ENCODE peak calls at places on chromosomes 6 and 20, in four cellular contexts. W is WTC11; R is stomach; I is CD4-positive, alpha-beta T cell. J is an unnamed sample.

GRCh38 chr6:21826031-21826430 is 232.5 kb downstream of the SOX4 start:
- DNase-seq in W (peak; percentile 38), R (no peak), I (no peak), J (no peak)

GRCh38 chr20:38485041-38485440 is 12.4 kb downstream of the RALGAPB start:
- DNase-seq in W (no peak), R (no peak), I (no peak), J (no peak)

GRCh38 chr6:1729133-1729751 is 119.5 kb downstream of the FOXC1 start:
- DNase-seq in W (no peak), R (no peak), I (no peak), J (no peak)

GRCh38 chr20:49281059-49281912 is 3.4 kb upstream of the ZNFX1 start:
- DNase-seq in W (peak; percentile 26), R (no peak), I (no peak), J (no peak)

GRCh38 chr6:124964084-124964763 is 2.0 kb downstream of the RNF217 start:
- DNase-seq in W (no peak), R (no peak), I (no peak), J (no peak)

GRCh38 chr6:125325586-125325985 is 23.8 kb upstream of the HDDC2 start:
- DNase-seq in W (no peak), R (no peak), I (no peak), J (no peak)

GRCh38 chr6:37525460-37526357 is 26.0 kb upstream of the CCDC167 start:
- DNase-seq in W (peak; percentile 64), R (no peak), I (no peak), J (no peak)

GRCh38 chr20:57770852-57771746 is 61.3 kb upstream of the PMEPA1 start:
- DNase-seq in W (no peak), R (no peak), I (no peak), J (no peak)

GRCh38 chr6:22904413-22904812 is 335.0 kb downstream of the HDGFL1 start:
- DNase-seq in W (no peak), R (no peak), I (no peak), J (no peak)

GRCh38 chr20:61589055-61589385 is 337.0 kb downstream of the CDH4 start:
- DNase-seq in W (no peak), R (no peak), I (no peak), J (no peak)

GRCh38 chr20:3861191-3861590 is 14.6 kb downstream of the MAVS start:
- DNase-seq in W (no peak), R (no peak), I (no peak), J (no peak)

GRCh38 chr6:12014027-12014872 is 2.1 kb downstream of the HIVEP1 start:
- DNase-seq in W (no peak), R (no peak), I (no peak), J (no peak)

GRCh38 chr20:56249244-56249955 is 868 bp downstream of the MC3R start:
- DNase-seq in W (peak; percentile 17), R (no peak), I (no peak), J (no peak)

GRCh38 chr20:57501461-57502330 is 23.2 kb downstream of the CTCFL start:
- DNase-seq in W (no peak), R (no peak), I (no peak), J (no peak)

GRCh38 chr6:134094436-134094835 is 42.0 kb upstream of the SLC2A12 start:
- DNase-seq in W (no peak), R (no peak), I (no peak), J (no peak)

GRCh38 chr6:156658186-156658585 is 119.0 kb upstream of the ARID1B start:
- DNase-seq in W (no peak), R (no peak), I (no peak), J (no peak)

GRCh38 chr6:166640342-166641043 is 13.4 kb upstream of the RPS6KA2 start:
- DNase-seq in W (no peak), R (peak; percentile 59), I (no peak), J (no peak)

GRCh38 chr6:55836481-55836880 is 38.9 kb downstream of the BMP5 start:
- DNase-seq in W (no peak), R (peak; percentile 39), I (no peak), J (no peak)

GRCh38 chr20:36217226-36217625 is 19.1 kb upstream of the AAR2 start:
- DNase-seq in W (peak; percentile 74), R (no peak), I (no peak), J (no peak)

GRCh38 chr20:5621305-5621704 is 128.9 kb upstream of the SHLD1 start:
- DNase-seq in W (no peak), R (peak; percentile 64), I (no peak), J (peak; percentile 69)

GRCh38 chr20:17859002-17859615 is 109.5 kb downstream of the SNX5 start:
- DNase-seq in W (no peak), R (peak; percentile 56), I (no peak), J (peak; percentile 58)

GRCh38 chr20:47660983-47661711 is 124.1 kb downstream of the SULF2 start:
- DNase-seq in W (no peak), R (no peak), I (no peak), J (no peak)

GRCh38 chr6:140168365-140168764 is 793.9 kb upstream of the CITED2 start:
- DNase-seq in W (no peak), R (no peak), I (no peak), J (no peak)

GRCh38 chr6:28078050-28078449 is 2.3 kb upstream of the ZNF165 start:
- DNase-seq in W (no peak), R (no peak), I (no peak), J (no peak)

GRCh38 chr20:38013891-38014290 is 19.4 kb downstream of the TTI1 start:
- DNase-seq in W (no peak), R (no peak), I (no peak), J (no peak)

GRCh38 chr6:15384901-15385300 is 139.0 kb downstream of the JARID2 start:
- DNase-seq in W (no peak), R (no peak), I (no peak), J (no peak)

GRCh38 chr6:36596359-36596758 is 2.2 kb downstream of the SRSF3 start:
- DNase-seq in W (no peak), R (no peak), I (no peak), J (no peak)

GRCh38 chr6:165846123-165846966 is 183.3 kb upstream of the PDE10A start:
- DNase-seq in W (no peak), R (no peak), I (no peak), J (no peak)

GRCh38 chr20:52490715-52491430 is 299.3 kb upstream of the ZFP64 start:
- DNase-seq in W (no peak), R (no peak), I (no peak), J (no peak)

GRCh38 chr20:50304883-50305635 is 114.4 kb downstream of the CEBPB start:
- DNase-seq in W (no peak), R (peak; percentile 61), I (no peak), J (peak; percentile 64)

GRCh38 chr6:119736680-119737079 is 387.1 kb upstream of the MAN1A1 start:
- DNase-seq in W (no peak), R (no peak), I (no peak), J (no peak)

GRCh38 chr6:73262701-73263569 is at the start of gene KHDC1:
- DNase-seq in W (peak; percentile 66), R (peak; percentile 29), I (peak; percentile 51), J (peak; percentile 33)

GRCh38 chr6:31397901-31398300 is 5.5 kb upstream of the MICA start:
- DNase-seq in W (no peak), R (no peak), I (no peak), J (no peak)

GRCh38 chr6:108655840-108656650 is 95.3 kb downstream of the FOXO3 start:
- DNase-seq in W (no peak), R (no peak), I (no peak), J (no peak)

GRCh38 chr6:17291778-17292177 is 10.6 kb downstream of the RBM24 start:
- DNase-seq in W (no peak), R (no peak), I (no peak), J (no peak)

GRCh38 chr6:31761343-31761742 is 1.1 kb upstream of the SAPCD1 start:
- DNase-seq in W (no peak), R (no peak), I (no peak), J (no peak)

GRCh38 chr6:156775717-156776116 is 1.5 kb upstream of the ARID1B start:
- DNase-seq in W (no peak), R (no peak), I (no peak), J (no peak)

GRCh38 chr6:52155791-52156576 is 30.2 kb upstream of the IL17A start:
- DNase-seq in W (no peak), R (no peak), I (no peak), J (no peak)

GRCh38 chr6:76814496-76815458 is 648.5 kb downstream of the HTR1B start:
- DNase-seq in W (no peak), R (no peak), I (no peak), J (no peak)

DNA sequence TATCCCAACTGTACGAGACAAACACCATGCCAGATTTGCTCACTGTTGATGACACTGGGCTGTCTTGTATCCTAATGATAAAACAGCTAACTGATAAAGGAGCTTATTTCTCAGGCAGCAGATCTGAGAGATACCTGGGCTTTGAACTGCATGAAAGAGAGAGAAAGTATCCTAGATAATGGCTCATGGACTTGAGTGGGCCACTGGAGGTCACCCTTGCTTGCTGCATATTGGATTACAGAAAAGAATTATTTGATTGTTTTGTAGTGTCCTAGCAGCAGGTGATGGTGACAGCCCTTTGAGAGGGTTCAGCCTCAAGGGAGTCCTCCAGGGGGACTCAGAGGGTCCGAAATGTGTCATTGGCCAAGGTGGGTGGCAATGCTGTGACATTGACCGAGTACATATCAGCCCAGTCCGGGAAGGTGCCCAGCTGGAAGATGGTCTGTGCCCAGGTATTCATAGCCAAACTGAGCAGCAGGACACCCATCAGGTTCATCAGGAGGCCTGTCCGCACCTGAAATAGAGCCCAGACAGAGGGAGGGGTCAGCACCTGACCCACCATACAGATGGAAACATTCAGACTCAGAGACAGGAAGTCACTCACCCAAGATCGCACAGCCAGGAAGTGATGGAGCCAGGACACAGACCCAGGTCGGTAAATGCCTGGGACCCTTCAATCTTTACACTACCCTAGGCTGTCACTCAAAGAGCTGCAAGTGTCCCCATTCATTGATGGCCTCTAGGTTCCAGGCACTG is 9.4 kb upstream of the OCSTAMP start:
- DNase-seq in W (no peak), R (no peak), I (no peak), J (no peak)
- TF ChIP-seq CTCF in W (no peak), R (no peak), I (no peak), J (no peak)

GRCh38 chr6:106609699-106610098 is 19.6 kb downstream of the RTN4IP1 start:
- DNase-seq in W (peak; percentile 45), R (no peak), I (no peak), J (no peak)
- TF ChIP-seq CTCF in W (no peak), R (peak; percentile 14), I (no peak), J (no peak)

GRCh38 chr20:63519765-63520593 is 586 bp upstream of the PPDPF start:
- DNase-seq in W (peak; percentile 78), R (no peak), I (peak; percentile 57), J (peak; percentile 74)
- TF ChIP-seq CTCF in W (no peak), R (peak; percentile 18), I (peak; percentile 36), J (no peak)

GRCh38 chr6:45086685-45087084 is 241.4 kb upstream of the RUNX2 start:
- DNase-seq in W (no peak), R (no peak), I (no peak), J (no peak)
- TF ChIP-seq CTCF in W (no peak), R (no peak), I (no peak), J (no peak)

GRCh38 chr6:163808231-163808630 is 393.7 kb downstream of the QKI start:
- DNase-seq in W (no peak), R (no peak), I (no peak), J (no peak)
- TF ChIP-seq CTCF in W (no peak), R (no peak), I (no peak), J (no peak)